ENCODE peak calls at places on chromosome 18, in seven cellular contexts. S is IMR-90, V is foreskin fibroblast, G is upper lobe of right lung, O is Panc1, H is sigmoid colon, J is NB4. U is an unnamed sample.
A peak's percentile ranks its signal among the peaks of the same experiment; 100 is the strongest.

GRCh38 chr18:12679183-12679786 is 21.4 kb upstream of the SPIRE1 start:
- DNase-seq in S (peak; percentile 42), V (no peak), G (peak; percentile 73), O (no peak), H (peak; percentile 83), J (peak; percentile 44), U (no peak)

GRCh38 chr18:76495435-76496199 is 575 bp upstream of the ZNF516 start:
- DNase-seq in S (peak; percentile 65), V (peak; percentile 50), G (no peak), O (no peak), H (peak; percentile 77), J (peak; percentile 86), U (no peak)

GRCh38 chr18:56333846-56334245 is 304.5 kb downstream of the TXNL1 start:
- DNase-seq in S (peak; percentile 19), V (no peak), G (no peak), O (no peak), H (no peak), J (no peak), U (no peak)

GRCh38 chr18:31102020-31102684 is at the start of gene DSC2:
- DNase-seq in S (no peak), V (no peak), G (peak; percentile 81), O (no peak), H (no peak), J (no peak), U (no peak)

GRCh38 chr18:41751161-41751560 is 203.9 kb upstream of the PIK3C3 start:
- DNase-seq in S (no peak), V (no peak), G (no peak), O (no peak), H (no peak), J (no peak), U (no peak)

GRCh38 chr18:45449761-45450227 is 165.5 kb upstream of the SLC14A2 start:
- DNase-seq in S (no peak), V (peak; percentile 12), G (no peak), O (no peak), H (peak; percentile 77), J (no peak), U (no peak)

GRCh38 chr18:55253814-55254213 is 294.6 kb upstream of the CCDC68 start:
- DNase-seq in S (no peak), V (no peak), G (no peak), O (no peak), H (no peak), J (no peak), U (no peak)

GRCh38 chr18:11153096-11153495 is 3.7 kb upstream of the PIEZO2 start:
- DNase-seq in S (no peak), V (no peak), G (no peak), O (no peak), H (no peak), J (no peak), U (no peak)

GRCh38 chr18:57087985-57088384 is 58.9 kb upstream of the BOD1L2 start:
- DNase-seq in S (no peak), V (no peak), G (no peak), O (no peak), H (no peak), J (no peak), U (no peak)

GRCh38 chr18:63155169-63155852 is 164.3 kb downstream of the BCL2 start:
- DNase-seq in S (no peak), V (no peak), G (peak; percentile 79), O (peak; percentile 41), H (peak; percentile 76), J (peak; percentile 52), U (no peak)

GRCh38 chr18:61651145-61651879 is 241.5 kb downstream of the RNF152 start:
- DNase-seq in S (no peak), V (no peak), G (no peak), O (no peak), H (no peak), J (no peak), U (no peak)

GRCh38 chr18:50058731-50059130 is 136.2 kb downstream of the MYO5B start:
- DNase-seq in S (no peak), V (no peak), G (no peak), O (no peak), H (no peak), J (no peak), U (no peak)

GRCh38 chr18:50039736-50040135 is 155.2 kb downstream of the MYO5B start:
- DNase-seq in S (no peak), V (no peak), G (no peak), O (no peak), H (no peak), J (no peak), U (no peak)

GRCh38 chr18:33673689-33674088 is 95.7 kb downstream of the ASXL3 start:
- DNase-seq in S (no peak), V (no peak), G (no peak), O (no peak), H (no peak), J (peak; percentile 4), U (no peak)

GRCh38 chr18:40407913-40408312 is 1547.1 kb upstream of the PIK3C3 start:
- DNase-seq in S (peak; percentile 28), V (no peak), G (no peak), O (no peak), H (no peak), J (no peak), U (peak; percentile 40)

GRCh38 chr18:32906506-32907214 is 133.8 kb upstream of the KLHL14 start:
- DNase-seq in S (no peak), V (no peak), G (no peak), O (no peak), H (no peak), J (peak; percentile 5), U (no peak)

GRCh38 chr18:21117385-21118135 is 5.9 kb upstream of the ROCK1 start:
- DNase-seq in S (peak; percentile 92), V (peak; percentile 90), G (no peak), O (no peak), H (no peak), J (peak; percentile 44), U (peak; percentile 84)

GRCh38 chr18:79543861-79544385 is 135.7 kb upstream of the CTDP1 start:
- DNase-seq in S (no peak), V (no peak), G (no peak), O (no peak), H (no peak), J (no peak), U (no peak)

GRCh38 chr18:56900195-56901094 is 246.4 kb upstream of the BOD1L2 start:
- DNase-seq in S (no peak), V (no peak), G (no peak), O (no peak), H (no peak), J (no peak), U (no peak)

GRCh38 chr18:11654736-11655604 is 34.1 kb upstream of the GNAL start:
- DNase-seq in S (peak; percentile 4), V (peak; percentile 24), G (peak; percentile 81), O (peak; percentile 17), H (no peak), J (peak; percentile 49), U (no peak)

DNA sequence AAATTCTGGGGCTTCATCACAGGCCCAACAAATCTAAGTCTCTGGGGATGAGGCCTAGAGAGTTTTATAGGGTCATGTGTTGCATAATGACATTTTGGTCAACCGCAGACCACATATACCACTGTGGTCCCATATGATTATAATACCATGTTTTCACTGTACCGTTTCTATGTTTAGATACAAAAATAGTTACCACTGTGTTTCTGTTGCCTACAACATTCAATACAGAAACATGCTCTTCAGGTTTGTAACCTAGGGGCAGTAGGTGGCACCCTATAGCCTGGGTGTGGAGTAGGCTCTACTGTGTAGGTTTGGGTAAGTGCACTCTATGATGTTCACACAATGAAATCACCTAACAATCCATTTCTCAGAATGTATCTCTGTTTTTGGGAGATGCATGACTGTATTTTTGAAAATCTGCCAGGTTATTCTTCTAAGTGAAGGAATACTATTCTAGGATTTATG is 485.2 kb downstream of the PTPRM start:
- DNase-seq in S (peak; percentile 26), V (no peak), G (no peak), O (no peak), H (no peak), J (peak; percentile 62), U (no peak)
- TF ChIP-seq CTCF in S (no peak), V (no peak), G (no peak), O (no peak), H (no peak), J (peak; percentile 3), U (no peak)

GRCh38 chr18:48917579-48918101 is 33.1 kb downstream of the SMAD7 start:
- DNase-seq in S (no peak), V (no peak), G (peak; percentile 63), O (no peak), H (peak; percentile 56), J (peak; percentile 44), U (no peak)

GRCh38 chr18:48914581-48915251 is 36.0 kb downstream of the SMAD7 start:
- DNase-seq in S (no peak), V (no peak), G (peak; percentile 59), O (no peak), H (peak; percentile 45), J (no peak), U (no peak)

GRCh38 chr18:48913723-48914122 is 37.0 kb downstream of the SMAD7 start:
- DNase-seq in S (no peak), V (no peak), G (no peak), O (no peak), H (peak; percentile 32), J (no peak), U (no peak)

GRCh38 chr18:48918156-48918555 is 32.6 kb downstream of the SMAD7 start:
- DNase-seq in S (no peak), V (no peak), G (no peak), O (no peak), H (peak; percentile 39), J (no peak), U (no peak)

DNA sequence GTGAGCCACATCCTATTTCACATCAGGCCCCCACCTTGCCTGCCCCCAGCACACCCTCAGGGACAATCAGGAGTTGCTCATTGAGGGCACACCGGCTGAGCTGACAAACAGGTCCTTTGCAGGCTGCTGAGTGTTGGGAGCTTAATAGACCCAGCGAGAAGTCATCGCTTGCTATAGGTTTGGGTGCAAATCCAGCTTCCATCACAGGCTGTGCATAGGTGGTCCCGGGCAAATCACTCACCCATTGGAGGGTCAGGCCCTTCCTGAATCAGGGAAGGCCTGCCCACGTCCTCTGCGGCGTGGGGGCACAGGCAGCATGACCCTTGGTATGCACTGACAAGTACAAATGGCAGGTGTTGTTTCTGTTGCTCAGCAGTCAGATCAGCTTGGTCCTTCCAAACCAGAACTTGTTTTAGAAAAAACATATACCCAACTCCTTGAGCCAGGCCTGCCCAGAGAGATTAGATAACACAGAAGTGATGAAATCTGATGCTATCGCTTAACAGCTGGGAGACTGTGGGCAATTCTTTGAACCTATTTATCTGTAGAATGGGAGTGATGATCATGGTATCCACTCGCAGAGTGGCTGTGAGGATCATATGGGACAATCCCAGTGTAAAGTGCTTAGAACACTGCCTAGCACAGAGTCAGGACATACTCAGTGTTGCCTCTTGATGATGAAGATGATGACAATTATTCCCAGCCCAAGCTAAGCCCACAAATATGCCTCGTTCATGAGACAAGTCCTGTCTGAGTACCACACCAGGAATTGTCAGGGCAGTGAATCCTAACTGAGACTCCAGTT is 34.9 kb downstream of the SMAD7 start:
- DNase-seq in S (peak; percentile 32), V (no peak), G (no peak), O (no peak), H (peak; percentile 38), J (peak; percentile 74), U (no peak)
- H3K4me3 ChIP-seq in S (no peak overlapping the region), V (no peak overlapping the region), G (no peak overlapping the region), O (no peak overlapping the region), H (no peak overlapping the region), J (no peak overlapping the region), U (no peak overlapping the region)

GRCh38 chr18:74623047-74623816 is 25.6 kb downstream of the ZNF407 start:
- DNase-seq in S (peak; percentile 24), V (peak; percentile 22), G (no peak), O (no peak), H (no peak), J (peak; percentile 8), U (no peak)
- TF ChIP-seq CTCF in S (peak; percentile 48), V (peak; percentile 24), G (peak; percentile 38), O (peak; percentile 83), H (no peak), J (peak; percentile 26), U (peak; percentile 15)

GRCh38 chr18:2857491-2858063 is 10.8 kb downstream of the EMILIN2 start:
- DNase-seq in S (peak; percentile 43), V (peak; percentile 99), G (peak; percentile 92), O (no peak), H (peak; percentile 92), J (peak; percentile 96), U (peak; percentile 60)
- H3K4me3 ChIP-seq in S (no peak overlapping the region), V (peak overlapping the region; percentile 16), G (no peak overlapping the region), O (no peak overlapping the region), H (no peak overlapping the region), J (peak overlapping the region; percentile 52), U (peak overlapping the region; percentile 33)